ENCODE peak calls at places on chromosome 20, in four cellular contexts. One of them, this sample, is unnamed.

GRCh38 chr20:43096471-43096870 is 93.2 kb downstream of the PTPRT start:
- DNase-seq in A549: no peak
- DNase-seq in CD8-positive, alpha-beta T cell: no peak
- DNase-seq in fibroblast of mammary gland: no peak
- DNase-seq in this sample: no peak

GRCh38 chr20:13794667-13795066 is 9.8 kb downstream of the NDUFAF5 start:
- DNase-seq in CD8-positive, alpha-beta T cell: no peak
- DNase-seq in A549: no peak
- DNase-seq in fibroblast of mammary gland: no peak
- DNase-seq in this sample: no peak

GRCh38 chr20:4513720-4514119 is 208.0 kb upstream of the PRND start:
- DNase-seq in A549: peak
- DNase-seq in CD8-positive, alpha-beta T cell: no peak
- DNase-seq in fibroblast of mammary gland: peak
- DNase-seq in this sample: peak

GRCh38 chr20:49426873-49427272 is 55.6 kb downstream of the KCNB1 start:
- DNase-seq in A549: no peak
- DNase-seq in CD8-positive, alpha-beta T cell: no peak
- DNase-seq in fibroblast of mammary gland: no peak
- DNase-seq in this sample: no peak

GRCh38 chr20:18738055-18738454 is 75.5 kb upstream of the SCP2D1 start:
- DNase-seq in CD8-positive, alpha-beta T cell: no peak
- DNase-seq in fibroblast of mammary gland: peak
- DNase-seq in A549: no peak
- DNase-seq in this sample: peak

GRCh38 chr20:2804041-2804828 is 3.8 kb upstream of the CPXM1 start:
- DNase-seq in fibroblast of mammary gland: no peak
- DNase-seq in A549: no peak
- DNase-seq in CD8-positive, alpha-beta T cell: no peak
- DNase-seq in this sample: no peak

GRCh38 chr20:51800769-51801219 is 1.5 kb downstream of the SALL4 start:
- DNase-seq in A549: peak
- DNase-seq in fibroblast of mammary gland: no peak
- DNase-seq in CD8-positive, alpha-beta T cell: no peak
- DNase-seq in this sample: peak

GRCh38 chr20:59402697-59403096 is 102.3 kb downstream of the EDN3 start:
- DNase-seq in A549: no peak
- DNase-seq in CD8-positive, alpha-beta T cell: no peak
- DNase-seq in fibroblast of mammary gland: no peak
- DNase-seq in this sample: no peak

GRCh38 chr20:31863296-31864085 is 6.8 kb downstream of the DUSP15 start:
- DNase-seq in A549: no peak
- DNase-seq in CD8-positive, alpha-beta T cell: no peak
- DNase-seq in fibroblast of mammary gland: no peak
- DNase-seq in this sample: no peak

GRCh38 chr20:51563597-51564332 is 21.2 kb upstream of the NFATC2 start:
- DNase-seq in A549: peak
- DNase-seq in CD8-positive, alpha-beta T cell: no peak
- DNase-seq in fibroblast of mammary gland: peak
- DNase-seq in this sample: peak

GRCh38 chr20:19885981-19886665 is 128.1 kb downstream of the RIN2 start:
- DNase-seq in fibroblast of mammary gland: peak
- DNase-seq in CD8-positive, alpha-beta T cell: no peak
- DNase-seq in A549: peak
- DNase-seq in this sample: peak

GRCh38 chr20:1397710-1398109 is 4.9 kb upstream of the FKBP1A start:
- DNase-seq in CD8-positive, alpha-beta T cell: no peak
- DNase-seq in fibroblast of mammary gland: no peak
- DNase-seq in A549: no peak
- DNase-seq in this sample: no peak

GRCh38 chr20:62376112-62377063 is 9.3 kb upstream of the LAMA5 start:
- DNase-seq in A549: no peak
- DNase-seq in CD8-positive, alpha-beta T cell: no peak
- DNase-seq in fibroblast of mammary gland: peak
- DNase-seq in this sample: peak
- TF ChIP-seq CTCF in A549: peak
- TF ChIP-seq CTCF in CD8-positive, alpha-beta T cell: no peak
- TF ChIP-seq CTCF in fibroblast of mammary gland: peak
- TF ChIP-seq CTCF in this sample: no peak

DNA sequence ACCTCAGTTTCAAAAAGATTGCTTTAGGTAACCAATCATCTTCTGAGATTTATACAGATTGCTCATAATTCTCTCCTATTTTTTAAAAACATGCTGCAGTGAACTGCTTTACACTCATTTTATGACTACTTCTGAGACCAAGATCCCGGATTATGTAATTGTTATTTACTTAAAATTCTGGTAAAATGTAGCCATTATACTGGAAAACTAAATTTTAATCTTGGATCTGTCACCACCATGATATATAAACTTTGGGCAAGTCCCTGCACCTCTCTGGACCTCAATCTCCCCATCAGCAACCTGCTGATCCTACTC is 477 bp upstream of the PROCR start:
- DNase-seq in A549: no peak
- DNase-seq in CD8-positive, alpha-beta T cell: no peak
- DNase-seq in fibroblast of mammary gland: no peak
- DNase-seq in this sample: no peak
- H3K4me3 ChIP-seq in A549: peak
- H3K4me3 ChIP-seq in CD8-positive, alpha-beta T cell: peak
- H3K4me3 ChIP-seq in fibroblast of mammary gland: no peak
- H3K4me3 ChIP-seq in this sample: peak

GRCh38 chr20:41040855-41041254 is 12.2 kb downstream of the TOP1 start:
- DNase-seq in fibroblast of mammary gland: no peak
- DNase-seq in A549: no peak
- DNase-seq in CD8-positive, alpha-beta T cell: no peak
- DNase-seq in this sample: no peak

GRCh38 chr20:41041693-41042092 is 13.1 kb downstream of the TOP1 start:
- DNase-seq in CD8-positive, alpha-beta T cell: no peak
- DNase-seq in fibroblast of mammary gland: no peak
- DNase-seq in A549: no peak
- DNase-seq in this sample: no peak

GRCh38 chr20:41038149-41038877 is 9.7 kb downstream of the TOP1 start:
- DNase-seq in fibroblast of mammary gland: no peak
- DNase-seq in A549: no peak
- DNase-seq in CD8-positive, alpha-beta T cell: no peak
- DNase-seq in this sample: no peak

GRCh38 chr20:41037172-41037571 is 8.6 kb downstream of the TOP1 start:
- DNase-seq in A549: no peak
- DNase-seq in fibroblast of mammary gland: no peak
- DNase-seq in CD8-positive, alpha-beta T cell: no peak
- DNase-seq in this sample: no peak

DNA sequence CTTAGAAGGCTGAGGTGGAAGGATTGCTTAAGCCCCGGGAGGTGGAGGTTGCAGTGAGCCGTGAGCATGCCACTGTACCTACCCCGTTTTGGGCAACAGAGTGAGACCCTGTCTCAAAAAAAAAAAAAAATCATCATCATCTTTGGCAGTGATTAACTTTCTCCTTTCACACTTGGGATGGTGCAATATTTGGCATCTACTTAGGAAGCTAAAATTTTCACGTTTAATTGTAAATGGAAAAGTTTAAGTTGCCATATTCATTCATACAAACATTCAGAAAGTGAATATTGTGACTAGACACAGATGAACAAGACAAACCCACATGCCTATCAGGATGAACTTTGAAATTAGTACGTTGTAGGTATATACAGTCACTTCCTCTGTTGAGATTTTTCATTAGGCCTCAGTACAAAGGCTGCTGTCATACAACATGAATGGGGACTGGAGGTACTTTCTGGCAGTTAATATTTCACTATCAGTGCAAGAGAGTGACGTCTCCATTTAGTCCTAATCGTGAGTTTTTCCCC is 10.3 kb downstream of the TOP1 start:
- DNase-seq in CD8-positive, alpha-beta T cell: no peak
- DNase-seq in A549: no peak
- DNase-seq in fibroblast of mammary gland: no peak
- DNase-seq in this sample: no peak
- TF ChIP-seq CTCF in CD8-positive, alpha-beta T cell: no peak
- TF ChIP-seq CTCF in A549: no peak
- TF ChIP-seq CTCF in fibroblast of mammary gland: no peak
- TF ChIP-seq CTCF in this sample: no peak

DNA sequence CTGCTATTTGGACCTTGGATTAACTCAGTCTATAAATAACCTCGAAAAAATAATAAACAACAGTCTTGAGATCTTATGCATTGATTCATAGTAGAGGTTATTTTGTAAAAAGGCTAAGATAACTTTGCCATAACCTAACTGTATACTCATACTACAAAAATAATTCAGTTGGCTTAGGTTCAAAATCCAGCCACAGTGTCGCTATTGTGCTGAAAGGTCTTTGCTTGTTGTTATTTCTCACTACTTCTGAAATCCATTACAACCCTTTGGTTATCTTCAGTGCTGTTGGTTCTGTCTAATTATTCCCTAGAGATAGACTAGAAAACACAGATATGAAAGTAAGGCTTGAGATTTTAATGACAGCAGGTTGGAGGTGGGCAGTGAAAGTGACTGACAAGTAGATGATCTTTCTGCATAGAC is 74.4 kb downstream of the MKKS start:
- DNase-seq in A549: no peak
- DNase-seq in fibroblast of mammary gland: no peak
- DNase-seq in CD8-positive, alpha-beta T cell: no peak
- DNase-seq in this sample: peak
- H3K4me3 ChIP-seq in A549: no peak
- H3K4me3 ChIP-seq in fibroblast of mammary gland: no peak
- H3K4me3 ChIP-seq in CD8-positive, alpha-beta T cell: no peak
- H3K4me3 ChIP-seq in this sample: no peak

DNA sequence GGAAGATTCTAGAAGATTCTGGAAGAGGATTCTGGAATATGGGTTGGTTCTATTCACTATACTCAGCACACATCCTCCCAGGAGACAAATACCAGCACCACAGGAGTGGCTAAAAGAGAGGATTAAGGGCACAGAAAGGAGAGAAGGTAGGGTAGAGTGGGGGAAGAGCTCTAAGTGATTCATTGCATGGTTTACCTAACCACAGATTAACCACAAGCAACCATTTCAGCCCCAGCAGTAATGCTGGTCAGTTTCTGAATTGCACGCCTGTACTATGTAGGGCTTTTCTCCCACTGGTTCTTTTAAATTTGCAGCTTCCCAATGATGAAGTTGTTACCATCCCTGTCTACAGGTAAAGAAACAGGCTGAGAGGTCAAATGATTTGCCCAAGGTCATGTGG is 192.7 kb upstream of the PMEPA1 start:
- DNase-seq in fibroblast of mammary gland: peak
- DNase-seq in A549: no peak
- DNase-seq in CD8-positive, alpha-beta T cell: no peak
- DNase-seq in this sample: peak
- TF ChIP-seq CTCF in fibroblast of mammary gland: no peak
- TF ChIP-seq CTCF in A549: no peak
- TF ChIP-seq CTCF in CD8-positive, alpha-beta T cell: no peak
- TF ChIP-seq CTCF in this sample: peak

GRCh38 chr20:21520702-21521595 is 7.1 kb upstream of the NKX2-2 start:
- DNase-seq in fibroblast of mammary gland: peak
- DNase-seq in A549: no peak
- DNase-seq in CD8-positive, alpha-beta T cell: no peak
- DNase-seq in this sample: no peak

GRCh38 chr20:21523398-21523868 is 9.6 kb upstream of the NKX2-2 start:
- DNase-seq in CD8-positive, alpha-beta T cell: no peak
- DNase-seq in fibroblast of mammary gland: no peak
- DNase-seq in A549: no peak
- DNase-seq in this sample: no peak

GRCh38 chr20:21522479-21523397 is 8.9 kb upstream of the NKX2-2 start:
- DNase-seq in A549: no peak
- DNase-seq in CD8-positive, alpha-beta T cell: no peak
- DNase-seq in fibroblast of mammary gland: no peak
- DNase-seq in this sample: no peak

GRCh38 chr20:21523895-21524294 is 10.0 kb upstream of the NKX2-2 start:
- DNase-seq in CD8-positive, alpha-beta T cell: no peak
- DNase-seq in A549: no peak
- DNase-seq in fibroblast of mammary gland: no peak
- DNase-seq in this sample: no peak

GRCh38 chr20:21521596-21522478 is 8.0 kb upstream of the NKX2-2 start:
- DNase-seq in CD8-positive, alpha-beta T cell: no peak
- DNase-seq in A549: no peak
- DNase-seq in fibroblast of mammary gland: no peak
- DNase-seq in this sample: no peak
- H3K4me3 ChIP-seq in CD8-positive, alpha-beta T cell: no peak
- H3K4me3 ChIP-seq in A549: peak
- H3K4me3 ChIP-seq in fibroblast of mammary gland: no peak
- H3K4me3 ChIP-seq in this sample: no peak

DNA sequence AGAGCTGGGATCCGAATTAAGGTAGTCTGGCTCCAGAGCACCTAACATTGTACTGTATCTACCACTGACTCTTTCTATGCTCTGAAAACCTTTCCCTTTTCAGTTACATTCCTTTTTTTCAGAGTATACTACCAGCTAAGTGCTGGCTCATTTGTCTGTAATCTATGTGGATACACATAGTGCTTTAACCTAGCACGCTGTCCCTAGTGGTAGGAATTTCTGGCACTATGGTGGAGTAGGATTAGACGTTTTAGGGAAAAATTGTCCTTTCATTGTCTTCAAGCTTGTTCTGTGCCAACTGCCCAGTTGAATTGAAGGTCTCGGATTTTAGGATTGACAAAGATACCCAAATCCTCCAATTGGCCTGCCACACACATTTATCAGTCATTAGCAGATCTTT is 259.1 kb upstream of the FERMT1 start:
- DNase-seq in A549: no peak
- DNase-seq in CD8-positive, alpha-beta T cell: no peak
- DNase-seq in fibroblast of mammary gland: no peak
- DNase-seq in this sample: no peak
- TF ChIP-seq CTCF in A549: no peak
- TF ChIP-seq CTCF in CD8-positive, alpha-beta T cell: no peak
- TF ChIP-seq CTCF in fibroblast of mammary gland: no peak
- TF ChIP-seq CTCF in this sample: peak

GRCh38 chr20:40686893-40687292 is 2.1 kb downstream of the MAFB start:
- DNase-seq in A549: no peak
- DNase-seq in fibroblast of mammary gland: no peak
- DNase-seq in CD8-positive, alpha-beta T cell: no peak
- DNase-seq in this sample: no peak

GRCh38 chr20:40686434-40686882 is 2.6 kb downstream of the MAFB start:
- DNase-seq in A549: no peak
- DNase-seq in fibroblast of mammary gland: no peak
- DNase-seq in CD8-positive, alpha-beta T cell: no peak
- DNase-seq in this sample: no peak

GRCh38 chr20:40683894-40684268 is 5.2 kb downstream of the MAFB start:
- DNase-seq in fibroblast of mammary gland: no peak
- DNase-seq in A549: no peak
- DNase-seq in CD8-positive, alpha-beta T cell: no peak
- DNase-seq in this sample: no peak

GRCh38 chr20:40683221-40683893 is 5.7 kb downstream of the MAFB start:
- DNase-seq in A549: no peak
- DNase-seq in fibroblast of mammary gland: no peak
- DNase-seq in CD8-positive, alpha-beta T cell: no peak
- DNase-seq in this sample: no peak

GRCh38 chr20:40685349-40685748 is 3.7 kb downstream of the MAFB start:
- DNase-seq in fibroblast of mammary gland: no peak
- DNase-seq in CD8-positive, alpha-beta T cell: no peak
- DNase-seq in A549: no peak
- DNase-seq in this sample: no peak
- H3K4me3 ChIP-seq in fibroblast of mammary gland: no peak
- H3K4me3 ChIP-seq in CD8-positive, alpha-beta T cell: no peak
- H3K4me3 ChIP-seq in A549: no peak
- H3K4me3 ChIP-seq in this sample: no peak

This sample was measured in foreskin fibroblast.